ENCODE peak calls at places on chromosomes 4 and X, in six cellular contexts. One of them, this sample, is unnamed.

GRCh38 chr4:102501635-102502382 is 650 bp downstream of the NFKB1 start:
- DNase-seq in H1: no peak
- DNase-seq in GM12891: peak
- DNase-seq in GM12878: peak
- DNase-seq in HepG2: peak
- DNase-seq in K562: peak
- DNase-seq in this sample: peak

GRCh38 chrX:67607436-67607835 is 63.6 kb downstream of the AR start:
- DNase-seq in H1: no peak
- DNase-seq in GM12891: no peak
- DNase-seq in GM12878: no peak
- DNase-seq in HepG2: no peak
- DNase-seq in K562: no peak
- DNase-seq in this sample: no peak

GRCh38 chr4:23035521-23036056 is 342.9 kb downstream of the GBA3 start:
- DNase-seq in H1: no peak
- DNase-seq in GM12891: no peak
- DNase-seq in GM12878: no peak
- DNase-seq in HepG2: no peak
- DNase-seq in K562: no peak
- DNase-seq in this sample: no peak

GRCh38 chr4:143354990-143355389 is 18.3 kb downstream of the GAB1 start:
- DNase-seq in H1: no peak
- DNase-seq in GM12891: no peak
- DNase-seq in GM12878: no peak
- DNase-seq in HepG2: no peak
- DNase-seq in K562: no peak
- DNase-seq in this sample: no peak

GRCh38 chrX:134990475-134991473 is at the start of gene SMIM10:
- DNase-seq in H1: no peak
- DNase-seq in GM12891: peak
- DNase-seq in GM12878: no peak
- DNase-seq in HepG2: no peak
- DNase-seq in K562: peak
- DNase-seq in this sample: peak

GRCh38 chr4:24979554-24979953 is 51.2 kb downstream of the LGI2 start:
- DNase-seq in H1: no peak
- DNase-seq in GM12891: no peak
- DNase-seq in GM12878: no peak
- DNase-seq in HepG2: no peak
- DNase-seq in K562: no peak
- DNase-seq in this sample: no peak

GRCh38 chrX:10979956-10980355 is 131.2 kb upstream of the HCCS start:
- DNase-seq in H1: no peak
- DNase-seq in GM12891: no peak
- DNase-seq in GM12878: no peak
- DNase-seq in HepG2: no peak
- DNase-seq in K562: no peak
- DNase-seq in this sample: no peak

GRCh38 chr4:139266583-139267257 is 13.3 kb downstream of the MGARP start:
- DNase-seq in H1: no peak
- DNase-seq in GM12891: peak
- DNase-seq in GM12878: peak
- DNase-seq in HepG2: peak
- DNase-seq in K562: peak
- DNase-seq in this sample: peak

GRCh38 chr4:126856906-126857305 is 775.9 kb upstream of the INTU start:
- DNase-seq in H1: no peak
- DNase-seq in GM12891: no peak
- DNase-seq in GM12878: no peak
- DNase-seq in HepG2: no peak
- DNase-seq in K562: no peak
- DNase-seq in this sample: no peak

GRCh38 chr4:30386266-30386895 is 333.8 kb upstream of the PCDH7 start:
- DNase-seq in H1: no peak
- DNase-seq in GM12891: no peak
- DNase-seq in GM12878: no peak
- DNase-seq in HepG2: no peak
- DNase-seq in K562: no peak
- DNase-seq in this sample: no peak

GRCh38 chrX:39162322-39162721 is 361.1 kb downstream of the MID1IP1 start:
- DNase-seq in H1: no peak
- DNase-seq in GM12891: no peak
- DNase-seq in GM12878: no peak
- DNase-seq in HepG2: no peak
- DNase-seq in K562: no peak
- DNase-seq in this sample: no peak

GRCh38 chr4:123741906-123742305 is 345.3 kb downstream of the SPRY1 start:
- DNase-seq in H1: no peak
- DNase-seq in GM12891: no peak
- DNase-seq in GM12878: no peak
- DNase-seq in HepG2: no peak
- DNase-seq in K562: no peak
- DNase-seq in this sample: no peak

GRCh38 chrX:52556741-52557140 is 39.9 kb upstream of the XAGE1B start:
- DNase-seq in H1: no peak
- DNase-seq in GM12891: no peak
- DNase-seq in GM12878: no peak
- DNase-seq in HepG2: no peak
- DNase-seq in K562: no peak
- DNase-seq in this sample: no peak

GRCh38 chr4:11769425-11769824 is 340.7 kb upstream of the HS3ST1 start:
- DNase-seq in H1: no peak
- DNase-seq in GM12891: no peak
- DNase-seq in GM12878: no peak
- DNase-seq in HepG2: no peak
- DNase-seq in K562: no peak
- DNase-seq in this sample: no peak

GRCh38 chr4:86131456-86131855 is 228.4 kb downstream of the MAPK10 start:
- DNase-seq in H1: no peak
- DNase-seq in GM12891: no peak
- DNase-seq in GM12878: no peak
- DNase-seq in HepG2: no peak
- DNase-seq in K562: no peak
- DNase-seq in this sample: no peak

GRCh38 chr4:88693792-88694191 is 3.8 kb downstream of the NAP1L5 start:
- DNase-seq in H1: no peak
- DNase-seq in GM12891: no peak
- DNase-seq in GM12878: no peak
- DNase-seq in HepG2: no peak
- DNase-seq in K562: no peak
- DNase-seq in this sample: no peak

GRCh38 chr4:181138116-181138515 is 1105.1 kb upstream of the TENM3 start:
- DNase-seq in H1: no peak
- DNase-seq in GM12891: no peak
- DNase-seq in GM12878: no peak
- DNase-seq in HepG2: no peak
- DNase-seq in K562: no peak
- DNase-seq in this sample: no peak

GRCh38 chrX:80808854-80809493 is 703 bp downstream of the BRWD3 start:
- DNase-seq in H1: no peak
- DNase-seq in GM12891: no peak
- DNase-seq in GM12878: no peak
- DNase-seq in HepG2: no peak
- DNase-seq in K562: no peak
- DNase-seq in this sample: no peak

GRCh38 chr4:123488916-123489315 is 92.3 kb downstream of the SPRY1 start:
- DNase-seq in H1: no peak
- DNase-seq in GM12891: no peak
- DNase-seq in GM12878: peak
- DNase-seq in HepG2: peak
- DNase-seq in K562: no peak
- DNase-seq in this sample: no peak

GRCh38 chr4:183434264-183435045 is 10.0 kb upstream of the CDKN2AIP start:
- DNase-seq in H1: no peak
- DNase-seq in GM12891: no peak
- DNase-seq in GM12878: no peak
- DNase-seq in HepG2: no peak
- DNase-seq in K562: no peak
- DNase-seq in this sample: no peak

GRCh38 chr4:165517216-165517615 is 138.4 kb downstream of the CPE start:
- DNase-seq in H1: no peak
- DNase-seq in GM12891: no peak
- DNase-seq in GM12878: no peak
- DNase-seq in HepG2: no peak
- DNase-seq in K562: no peak
- DNase-seq in this sample: no peak

GRCh38 chr4:111979921-111980320 is 165.3 kb upstream of the FAM241A start:
- DNase-seq in H1: no peak
- DNase-seq in GM12891: no peak
- DNase-seq in GM12878: no peak
- DNase-seq in HepG2: no peak
- DNase-seq in K562: no peak
- DNase-seq in this sample: no peak

GRCh38 chr4:40196724-40197281 is at the start of gene RHOH:
- DNase-seq in H1: no peak
- DNase-seq in GM12891: no peak
- DNase-seq in GM12878: no peak
- DNase-seq in HepG2: no peak
- DNase-seq in K562: no peak
- DNase-seq in this sample: no peak
- TF ChIP-seq POLR2A in H1: no peak
- TF ChIP-seq POLR2A in GM12891: peak
- TF ChIP-seq POLR2A in GM12878: peak
- TF ChIP-seq POLR2A in HepG2: no peak
- TF ChIP-seq POLR2A in K562: peak
- TF ChIP-seq POLR2A in this sample: peak

DNA sequence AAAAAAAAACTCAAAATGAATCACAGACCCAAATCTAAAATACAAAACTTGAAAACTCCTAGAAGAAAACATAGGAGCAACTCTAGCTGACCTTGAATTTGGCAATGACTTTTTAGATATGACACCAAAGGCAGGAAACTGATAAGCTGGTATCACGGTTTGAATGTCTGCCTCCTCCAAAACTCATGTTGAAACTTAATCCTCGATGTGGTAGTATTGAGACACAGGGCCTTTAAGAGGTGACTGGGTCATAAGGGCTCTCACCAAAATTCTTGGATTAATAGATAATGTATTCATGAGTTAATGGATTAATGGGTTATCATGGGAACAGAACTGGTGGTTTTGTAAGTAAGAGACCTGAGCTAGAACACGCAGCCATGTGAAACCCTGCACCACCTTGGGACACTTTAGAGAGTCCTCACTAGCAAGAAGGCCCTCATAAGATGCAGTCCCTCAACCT is 40.5 kb downstream of the FRYL start:
- DNase-seq in H1: no peak
- DNase-seq in GM12891: no peak
- DNase-seq in GM12878: peak
- DNase-seq in HepG2: no peak
- DNase-seq in K562: no peak
- DNase-seq in this sample: no peak
- TF ChIP-seq TAF1 in H1: no peak
- TF ChIP-seq TAF1 in GM12891: no peak
- TF ChIP-seq TAF1 in GM12878: no peak
- TF ChIP-seq TAF1 in HepG2: no peak
- TF ChIP-seq TAF1 in K562: no peak
- TF ChIP-seq TAF1 in this sample: no peak

GRCh38 chrX:118484216-118484903 is 11.3 kb upstream of the DOCK11 start:
- DNase-seq in H1: no peak
- DNase-seq in GM12891: no peak
- DNase-seq in GM12878: no peak
- DNase-seq in HepG2: no peak
- DNase-seq in K562: no peak
- DNase-seq in this sample: no peak

GRCh38 chrX:118475903-118476302 is 19.7 kb upstream of the DOCK11 start:
- DNase-seq in H1: no peak
- DNase-seq in GM12891: no peak
- DNase-seq in GM12878: no peak
- DNase-seq in HepG2: no peak
- DNase-seq in K562: no peak
- DNase-seq in this sample: no peak

GRCh38 chrX:118480172-118480571 is 15.4 kb upstream of the DOCK11 start:
- DNase-seq in H1: no peak
- DNase-seq in GM12891: no peak
- DNase-seq in GM12878: no peak
- DNase-seq in HepG2: no peak
- DNase-seq in K562: no peak
- DNase-seq in this sample: no peak
- TF ChIP-seq POLR2AphosphoS5 in H1: no peak
- TF ChIP-seq POLR2AphosphoS5 in GM12891: no peak
- TF ChIP-seq POLR2AphosphoS5 in GM12878: no peak
- TF ChIP-seq POLR2AphosphoS5 in HepG2: no peak
- TF ChIP-seq POLR2AphosphoS5 in K562: no peak
- TF ChIP-seq POLR2AphosphoS5 in this sample: no peak

GRCh38 chr4:129515356-129515755 is 419.4 kb downstream of the C4orf33 start:
- DNase-seq in H1: no peak
- DNase-seq in GM12891: no peak
- DNase-seq in GM12878: no peak
- DNase-seq in HepG2: no peak
- DNase-seq in K562: no peak
- DNase-seq in this sample: no peak
- TF ChIP-seq POLR2A in H1: no peak
- TF ChIP-seq POLR2A in GM12891: no peak
- TF ChIP-seq POLR2A in GM12878: no peak
- TF ChIP-seq POLR2A in HepG2: no peak
- TF ChIP-seq POLR2A in K562: no peak
- TF ChIP-seq POLR2A in this sample: no peak

DNA sequence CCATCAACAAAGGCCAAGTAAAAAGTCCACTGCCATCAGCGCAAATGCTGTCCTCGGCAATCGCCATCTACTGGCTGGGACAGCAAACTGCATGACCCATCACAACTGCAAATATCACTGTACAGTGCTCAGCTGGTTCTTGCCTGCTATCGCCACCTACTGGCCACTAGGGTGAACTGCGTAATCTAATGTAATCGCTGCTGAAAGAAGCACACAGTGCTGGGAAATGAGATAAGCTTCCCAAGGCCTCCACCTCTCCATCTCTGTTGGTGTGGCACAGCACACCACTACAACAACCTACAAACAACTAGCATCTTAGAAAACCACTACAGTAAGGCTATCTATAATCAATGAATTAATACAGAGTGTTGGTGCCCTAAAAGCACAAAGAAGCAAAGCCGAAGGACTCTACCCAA is 298.3 kb downstream of the TEX13A start:
- DNase-seq in H1: peak
- DNase-seq in GM12891: peak
- DNase-seq in GM12878: peak
- DNase-seq in HepG2: peak
- DNase-seq in K562: peak
- DNase-seq in this sample: peak
- TF ChIP-seq TAF1 in H1: no peak
- TF ChIP-seq TAF1 in GM12891: no peak
- TF ChIP-seq TAF1 in GM12878: no peak
- TF ChIP-seq TAF1 in HepG2: no peak
- TF ChIP-seq TAF1 in K562: no peak
- TF ChIP-seq TAF1 in this sample: no peak

This sample was measured in GM12892.